ENCODE peak calls at places on chromosome 2, in ten cellular contexts. H is GM23338, L is H9, G is HFFc6, M is colonic mucosa, B is left ventricle myocardium inferior, W is GM12865, R is AG09319, N is fibroblast of villous mesenchyme, V is BJ. U is an unnamed sample.

GRCh38 chr2:36965751-36966369 is 476 bp downstream of the STRN start:
- DNase-seq in H (peak), L (peak), G (no peak), M (peak), B (peak), W (peak), R (no peak), N (peak), V (no peak), U (peak)

GRCh38 chr2:176018708-176019107 is 16.6 kb upstream of the LNPK start:
- DNase-seq in H (no peak), L (no peak), G (peak), M (no peak), B (no peak), W (no peak), R (no peak), N (no peak), V (no peak), U (no peak)

GRCh38 chr2:233643128-233643527 is 6.9 kb downstream of the UGT1A10 start:
- DNase-seq in H (peak), L (peak), G (no peak), M (peak), B (no peak), W (peak), R (no peak), N (peak), V (no peak), U (peak)

GRCh38 chr2:25098558-25099486 is 56.9 kb downstream of the EFR3B start:
- DNase-seq in H (no peak), L (no peak), G (peak), M (no peak), B (no peak), W (no peak), R (peak), N (peak), V (no peak), U (no peak)

GRCh38 chr2:171652411-171652775 is 34.9 kb upstream of the DYNC1I2 start:
- DNase-seq in H (no peak), L (no peak), G (peak), M (no peak), B (no peak), W (peak), R (no peak), N (no peak), V (no peak), U (no peak)

GRCh38 chr2:173997779-173998178 is 32.6 kb upstream of the SP3 start:
- DNase-seq in H (no peak), L (no peak), G (no peak), M (no peak), B (no peak), W (no peak), R (no peak), N (no peak), V (no peak), U (no peak)

GRCh38 chr2:242011516-242011915 is 142.0 kb downstream of the RTP5 start:
- DNase-seq in H (no peak), L (no peak), G (no peak), M (no peak), B (no peak), W (no peak), R (no peak), N (no peak), V (no peak), U (no peak)

GRCh38 chr2:209579236-209579749 is 155.4 kb downstream of the MAP2 start:
- DNase-seq in H (peak), L (peak), G (peak), M (no peak), B (no peak), W (no peak), R (no peak), N (peak), V (no peak), U (no peak)

GRCh38 chr2:155310589-155310988 is 612.1 kb downstream of the KCNJ3 start:
- DNase-seq in H (peak), L (no peak), G (no peak), M (no peak), B (no peak), W (peak), R (no peak), N (peak), V (no peak), U (no peak)
- TF ChIP-seq CTCF in H (no peak), L (peak), G (peak), M (peak), B (peak), W (peak), R (no peak), N (peak), V (peak), U (peak)

DNA sequence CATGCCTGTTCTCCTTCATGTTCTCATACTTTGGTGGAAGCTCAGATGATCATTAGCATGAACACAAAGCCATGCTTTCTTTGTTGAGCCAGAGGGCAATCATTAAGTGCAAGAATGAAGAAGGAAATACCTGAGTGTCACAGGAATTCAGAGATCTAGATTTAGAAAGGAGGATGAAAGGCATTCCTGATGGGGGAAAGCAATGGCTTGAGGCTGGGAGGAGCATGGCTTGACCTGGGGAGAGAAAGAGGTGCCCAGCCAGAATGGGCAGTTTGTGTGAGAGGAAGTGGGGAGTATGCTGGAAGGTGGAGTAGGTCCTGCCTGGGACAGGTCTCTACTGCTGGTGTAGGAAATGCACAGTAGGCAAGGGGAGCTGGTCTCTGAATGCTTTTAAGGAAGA is 35.1 kb downstream of the SLC4A3 start:
- DNase-seq in H (peak), L (peak), G (no peak), M (no peak), B (no peak), W (no peak), R (no peak), N (no peak), V (no peak), U (peak)
- TF ChIP-seq CTCF in H (no peak), L (no peak), G (no peak), M (no peak), B (no peak), W (no peak), R (no peak), N (no peak), V (no peak), U (no peak)

GRCh38 chr2:187576906-187577305 is 22.7 kb upstream of the TFPI start:
- DNase-seq in H (no peak), L (no peak), G (no peak), M (no peak), B (no peak), W (no peak), R (no peak), N (peak), V (no peak), U (no peak)

GRCh38 chr2:187575081-187576067 is 21.1 kb upstream of the TFPI start:
- DNase-seq in H (no peak), L (no peak), G (peak), M (no peak), B (no peak), W (no peak), R (peak), N (peak), V (no peak), U (no peak)

GRCh38 chr2:187577310-187577709 is 23.1 kb upstream of the TFPI start:
- DNase-seq in H (peak), L (no peak), G (no peak), M (no peak), B (no peak), W (no peak), R (no peak), N (no peak), V (no peak), U (peak)

GRCh38 chr2:187581125-187581896 is 27.1 kb upstream of the TFPI start:
- DNase-seq in H (peak), L (no peak), G (peak), M (peak), B (no peak), W (peak), R (peak), N (peak), V (no peak), U (peak)

GRCh38 chr2:187580462-187581124 is 26.4 kb upstream of the TFPI start:
- DNase-seq in H (peak), L (no peak), G (peak), M (no peak), B (no peak), W (peak), R (peak), N (peak), V (no peak), U (no peak)
- TF ChIP-seq CTCF in H (peak), L (peak), G (peak), M (no peak), B (peak), W (peak), R (peak), N (peak), V (peak), U (peak)

GRCh38 chr2:104944495-104944894 is 90.6 kb downstream of the POU3F3 start:
- DNase-seq in H (peak), L (no peak), G (peak), M (no peak), B (no peak), W (no peak), R (no peak), N (no peak), V (no peak), U (peak)
- TF ChIP-seq CTCF in H (peak), L (peak), G (peak), M (peak), B (peak), W (no peak), R (peak), N (peak), V (peak), U (peak)

DNA sequence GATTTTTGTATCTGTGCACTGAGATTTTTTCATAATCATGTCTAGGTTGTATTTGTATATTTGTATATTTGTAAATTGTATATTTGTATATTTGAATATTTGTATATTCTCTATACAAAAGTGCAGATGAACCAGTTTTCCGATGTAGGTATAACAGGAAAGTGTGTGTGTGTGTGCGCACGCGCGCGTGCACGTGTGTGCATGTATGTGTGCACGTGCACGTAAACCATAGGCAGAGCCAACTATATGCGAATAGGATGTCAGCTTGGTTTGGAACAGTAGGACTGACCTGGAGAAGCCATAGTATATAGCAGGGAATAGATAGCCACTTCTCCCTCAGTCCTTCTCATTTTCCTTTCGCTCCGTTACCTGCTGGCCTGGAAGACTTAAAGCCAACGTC is 565.8 kb downstream of the XIRP2 start:
- DNase-seq in H (no peak), L (no peak), G (no peak), M (no peak), B (no peak), W (no peak), R (no peak), N (no peak), V (no peak), U (no peak)
- TF ChIP-seq CTCF in H (no peak), L (no peak), G (no peak), M (no peak), B (no peak), W (no peak), R (no peak), N (no peak), V (no peak), U (no peak)

GRCh38 chr2:216498418-216499413 is at the start of gene RPL37A:
- DNase-seq in H (peak), L (peak), G (peak), M (peak), B (peak), W (peak), R (peak), N (peak), V (peak), U (peak)

GRCh38 chr2:216497382-216497781 is 1.3 kb upstream of the RPL37A start:
- DNase-seq in H (no peak), L (no peak), G (no peak), M (no peak), B (no peak), W (no peak), R (no peak), N (no peak), V (no peak), U (no peak)

GRCh38 chr2:216499641-216500218 is 1.1 kb downstream of the RPL37A start:
- DNase-seq in H (no peak), L (no peak), G (no peak), M (peak), B (no peak), W (peak), R (no peak), N (no peak), V (no peak), U (no peak)

GRCh38 chr2:216495656-216496055 is 3.0 kb upstream of the RPL37A start:
- DNase-seq in H (no peak), L (no peak), G (peak), M (no peak), B (no peak), W (peak), R (no peak), N (peak), V (no peak), U (no peak)

GRCh38 chr2:216497808-216498366 is 757 bp upstream of the RPL37A start:
- DNase-seq in H (no peak), L (no peak), G (no peak), M (no peak), B (no peak), W (no peak), R (no peak), N (no peak), V (no peak), U (no peak)
- TF ChIP-seq CTCF in H (no peak), L (no peak), G (no peak), M (no peak), B (no peak), W (no peak), R (no peak), N (no peak), V (no peak), U (no peak)